ENCODE peak calls at places on chromosome 20, in ten cellular contexts. U is H9; P is neural crest cell; G is HL-60; H is adrenal gland; D is stimulated activated CD4-positive, alpha-beta T cell treated with anti-CD3 and anti-CD28 coated beads, Interleukin-15, amount 100 ng/mL, for 24 hours; B is coronary artery; I is amniotic stem cell; Y is NCI-H526 treated with DMSO at 0.1 percent for 48 hours; O is foreskin keratinocyte. N is an unnamed sample.

GRCh38 chr20:50776122-50776795 is 18.6 kb upstream of the BCAS4 start:
- DNase-seq in O (no peak), D (no peak), G (no peak), H (peak), I (no peak), B (peak), P (no peak), U (peak), Y (no peak), N (no peak)

GRCh38 chr20:25859649-25860530 is 163.2 kb upstream of the ZNF337 start:
- DNase-seq in Y (peak), H (peak), B (peak), O (no peak), G (peak), U (peak), D (peak), P (peak), I (no peak), N (no peak)

GRCh38 chr20:21411725-21412124 is 14.4 kb upstream of the NKX2-4 start:
- DNase-seq in O (no peak), P (no peak), G (no peak), B (no peak), H (no peak), D (no peak), U (no peak), Y (no peak), I (no peak), N (no peak)

GRCh38 chr20:52577696-52578095 is 386.1 kb upstream of the ZFP64 start:
- DNase-seq in O (no peak), H (no peak), Y (no peak), B (no peak), D (no peak), I (no peak), P (no peak), G (no peak), U (no peak), N (no peak)

GRCh38 chr20:11814276-11814675 is 103.4 kb upstream of the BTBD3 start:
- DNase-seq in O (peak), D (no peak), I (no peak), U (no peak), P (no peak), B (no peak), H (no peak), G (no peak), Y (no peak), N (no peak)

GRCh38 chr20:58523072-58523681 is 8.0 kb upstream of the APCDD1L start:
- DNase-seq in O (no peak), D (no peak), B (peak), Y (no peak), I (no peak), H (no peak), P (no peak), U (peak), G (no peak), N (no peak)

GRCh38 chr20:57711826-57712225 is 2.0 kb upstream of the PMEPA1 start:
- DNase-seq in G (no peak), I (no peak), Y (no peak), P (no peak), H (no peak), D (no peak), U (peak), O (no peak), B (no peak), N (no peak)

GRCh38 chr20:52972190-52972937 is at the start of gene TSHZ2:
- DNase-seq in D (peak), I (no peak), B (no peak), G (no peak), H (peak), Y (no peak), O (peak), P (peak), U (peak), N (no peak)

GRCh38 chr20:1945134-1945618 is 48.7 kb downstream of the PDYN start:
- DNase-seq in P (no peak), G (peak), H (peak), O (no peak), I (no peak), D (no peak), B (peak), Y (no peak), U (no peak), N (no peak)

GRCh38 chr20:5835234-5835845 is 85.1 kb downstream of the SHLD1 start:
- DNase-seq in Y (no peak), I (no peak), B (no peak), H (peak), D (peak), P (no peak), U (no peak), G (no peak), O (no peak), N (no peak)

GRCh38 chr20:64071341-64072332 is 7.7 kb downstream of the RGS19 start:
- DNase-seq in U (no peak), H (no peak), I (no peak), D (no peak), Y (no peak), O (no peak), P (no peak), G (no peak), B (no peak), N (no peak)

GRCh38 chr20:3786126-3786484 is 435 bp downstream of the CENPB start:
- DNase-seq in D (peak), P (no peak), O (no peak), Y (no peak), G (no peak), U (no peak), B (no peak), H (peak), I (no peak), N (no peak)

GRCh38 chr20:16308754-16309153 is 264.5 kb downstream of the KIF16B start:
- DNase-seq in P (no peak), B (no peak), U (no peak), H (no peak), D (no peak), I (no peak), Y (no peak), O (peak), G (no peak), N (no peak)

GRCh38 chr20:44586289-44586911 is 4.0 kb downstream of the PKIG start:
- DNase-seq in P (no peak), I (no peak), Y (peak), O (no peak), B (no peak), D (no peak), U (no peak), G (no peak), H (no peak), N (peak)

GRCh38 chr20:7856756-7857155 is 83.5 kb downstream of the HAO1 start:
- DNase-seq in P (no peak), G (peak), O (peak), B (no peak), U (no peak), I (no peak), H (no peak), Y (no peak), D (no peak), N (no peak)

GRCh38 chr20:8399963-8400362 is 267.9 kb downstream of the PLCB1 start:
- DNase-seq in H (no peak), Y (no peak), I (no peak), G (peak), D (no peak), O (no peak), U (no peak), B (no peak), P (no peak), N (peak)